ENCODE peak calls at places on chromosome 11, in six cellular contexts. P, M, Z, H, A and F are unnamed samples. For H3K4me1, the result is how much of the 10 kb centered on the place peaks cover.

GRCh38 chr11:128761339-128761738 is 67.5 kb downstream of the FLI1 start:
- DNase-seq in H (no peak), M (no peak), A (no peak), P (no peak), Z (no peak), F (no peak)

GRCh38 chr11:47216141-47216798 is 1.5 kb downstream of the DDB2 start:
- DNase-seq in Z (no peak), A (peak), P (peak), H (peak), M (peak), F (peak)

GRCh38 chr11:96292291-96293010 is 50.5 kb downstream of the MAML2 start:
- DNase-seq in M (no peak), H (no peak), P (no peak), Z (no peak), A (no peak), F (no peak)

GRCh38 chr11:64428685-64429084 is 69.7 kb downstream of the RPS6KA4 start:
- DNase-seq in Z (no peak), H (no peak), P (no peak), M (no peak), A (peak), F (no peak)

GRCh38 chr11:95364324-95365295 is 133.6 kb upstream of the SESN3 start:
- DNase-seq in Z (no peak), M (no peak), H (no peak), P (no peak), A (no peak), F (no peak)

GRCh38 chr11:110125632-110126031 is 32.4 kb downstream of the ZC3H12C start:
- DNase-seq in Z (no peak), M (no peak), A (peak), P (no peak), H (peak), F (no peak)

GRCh38 chr11:70247042-70247709 is 23.3 kb upstream of the PPFIA1 start:
- DNase-seq in H (peak), P (no peak), A (no peak), M (no peak), Z (no peak), F (no peak)

GRCh38 chr11:128341767-128342318 is 245.5 kb downstream of the ETS1 start:
- DNase-seq in H (no peak), Z (no peak), A (no peak), P (no peak), M (no peak), F (no peak)

GRCh38 chr11:64347171-64347867 is 7.3 kb downstream of the CCDC88B start:
- DNase-seq in Z (no peak), H (no peak), A (no peak), P (no peak), M (no peak), F (no peak)

GRCh38 chr11:12671378-12671777 is 2.8 kb upstream of the TEAD1 start:
- DNase-seq in M (no peak), P (no peak), A (no peak), Z (no peak), H (no peak), F (no peak)

GRCh38 chr11:65709661-65710060 is 2.4 kb upstream of the KAT5 start:
- DNase-seq in H (no peak), Z (no peak), P (no peak), M (no peak), A (peak), F (no peak)

GRCh38 chr11:13249177-13249576 is 28.4 kb upstream of the BMAL1 start:
- DNase-seq in H (no peak), M (no peak), A (no peak), Z (no peak), P (no peak), F (no peak)

GRCh38 chr11:76371170-76371569 is 9.8 kb downstream of the THAP12 start:
- DNase-seq in P (no peak), A (no peak), Z (no peak), M (no peak), H (peak), F (no peak)

GRCh38 chr11:72673284-72673942 is 809 bp downstream of the PDE2A start:
- DNase-seq in M (no peak), Z (no peak), P (no peak), A (peak), H (no peak), F (no peak)

GRCh38 chr11:58905716-58906547 is 33.4 kb upstream of the GLYATL1 start:
- DNase-seq in P (peak), A (peak), Z (no peak), H (peak), M (peak), F (no peak)

GRCh38 chr11:124538019-124538418 is 5.4 kb downstream of the OR8B12 start:
- DNase-seq in A (peak), P (no peak), Z (no peak), M (no peak), H (peak), F (no peak)

DNA sequence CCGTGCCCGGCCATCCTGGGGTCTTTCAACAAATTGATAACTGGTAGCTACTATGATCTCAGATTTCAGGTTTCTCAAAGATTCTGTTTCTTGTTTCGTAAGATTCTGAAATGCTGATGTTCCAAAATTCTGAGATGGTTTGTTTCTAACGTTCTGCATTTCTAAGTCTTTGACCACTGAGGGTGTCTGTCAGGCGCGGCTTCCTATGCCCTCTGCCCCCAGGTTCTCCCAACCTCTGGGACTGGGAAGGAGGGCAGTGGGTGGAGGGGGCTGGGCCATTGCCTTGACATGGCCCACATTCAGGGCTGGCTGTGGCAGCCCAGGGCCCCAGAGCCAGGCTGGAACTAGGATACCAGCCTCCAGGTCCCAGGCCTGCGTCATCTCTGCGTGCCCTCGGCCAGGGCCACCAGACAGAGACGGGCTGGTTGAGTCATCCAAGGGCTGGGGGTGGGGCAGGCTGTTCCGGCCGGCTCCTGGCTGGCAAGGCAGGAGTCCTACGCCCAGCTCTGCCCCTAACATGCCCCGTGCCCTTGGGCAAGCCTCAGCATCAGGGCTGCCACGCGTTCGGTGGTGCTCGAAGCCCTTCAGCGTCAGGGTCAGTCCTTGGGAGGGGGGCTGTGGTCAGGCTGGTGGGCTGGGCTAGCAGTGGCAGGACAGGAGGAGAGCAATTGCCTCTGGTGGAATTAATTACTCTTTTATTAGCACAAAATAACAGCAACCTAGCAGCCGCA is 5.2 kb downstream of the TMEM134 start:
- DNase-seq in Z (peak), P (peak), A (no peak), H (no peak), M (peak), F (peak)
- H3K4me1 ChIP-seq in Z (half or more), P (under half), A (under half), H (under half), M (under half), F (under half)

DNA sequence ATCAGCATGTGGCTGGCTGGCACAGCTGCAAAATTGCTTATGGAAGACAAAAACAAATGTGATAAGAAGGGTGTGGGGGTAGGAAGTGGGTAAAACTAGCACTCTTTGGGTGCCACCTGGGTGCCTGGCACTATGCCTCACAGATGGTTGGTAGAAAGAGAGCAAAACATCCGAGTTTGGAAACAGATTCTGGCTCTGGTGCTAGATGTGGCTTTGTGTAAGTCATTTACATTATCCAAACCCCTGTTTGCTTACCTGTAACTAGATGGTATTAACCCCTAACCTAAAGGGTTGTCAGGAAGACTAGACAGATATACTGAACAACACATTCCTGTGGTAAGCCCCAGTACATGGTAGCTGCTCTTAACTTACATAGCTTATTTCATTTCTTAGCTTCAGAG is 905.6 kb downstream of the DLG2 start:
- DNase-seq in Z (no peak), P (no peak), A (no peak), H (no peak), M (no peak), F (no peak)
- H3K4me3 ChIP-seq in Z (no peak), P (peak), A (no peak), H (no peak), M (no peak), F (no peak)

GRCh38 chr11:86138958-86139357 is 70.1 kb upstream of the PICALM start:
- DNase-seq in H (no peak), M (no peak), P (no peak), Z (no peak), A (no peak), F (no peak)

GRCh38 chr11:86143429-86144030 is 74.6 kb upstream of the PICALM start:
- DNase-seq in A (no peak), Z (no peak), H (no peak), P (peak), M (no peak), F (no peak)

GRCh38 chr11:86141645-86142569 is 73.0 kb upstream of the PICALM start:
- DNase-seq in A (peak), P (no peak), H (peak), Z (no peak), M (no peak), F (no peak)

GRCh38 chr11:86136542-86136941 is 67.7 kb upstream of the PICALM start:
- DNase-seq in M (no peak), A (no peak), H (no peak), P (no peak), Z (no peak), F (no peak)

GRCh38 chr11:86140334-86140733 is 71.5 kb upstream of the PICALM start:
- DNase-seq in Z (no peak), A (no peak), P (no peak), M (no peak), H (no peak), F (no peak)
- H3K4me1 ChIP-seq in Z (under half), A (under half), P (under half), M (under half), H (under half), F (under half)

DNA sequence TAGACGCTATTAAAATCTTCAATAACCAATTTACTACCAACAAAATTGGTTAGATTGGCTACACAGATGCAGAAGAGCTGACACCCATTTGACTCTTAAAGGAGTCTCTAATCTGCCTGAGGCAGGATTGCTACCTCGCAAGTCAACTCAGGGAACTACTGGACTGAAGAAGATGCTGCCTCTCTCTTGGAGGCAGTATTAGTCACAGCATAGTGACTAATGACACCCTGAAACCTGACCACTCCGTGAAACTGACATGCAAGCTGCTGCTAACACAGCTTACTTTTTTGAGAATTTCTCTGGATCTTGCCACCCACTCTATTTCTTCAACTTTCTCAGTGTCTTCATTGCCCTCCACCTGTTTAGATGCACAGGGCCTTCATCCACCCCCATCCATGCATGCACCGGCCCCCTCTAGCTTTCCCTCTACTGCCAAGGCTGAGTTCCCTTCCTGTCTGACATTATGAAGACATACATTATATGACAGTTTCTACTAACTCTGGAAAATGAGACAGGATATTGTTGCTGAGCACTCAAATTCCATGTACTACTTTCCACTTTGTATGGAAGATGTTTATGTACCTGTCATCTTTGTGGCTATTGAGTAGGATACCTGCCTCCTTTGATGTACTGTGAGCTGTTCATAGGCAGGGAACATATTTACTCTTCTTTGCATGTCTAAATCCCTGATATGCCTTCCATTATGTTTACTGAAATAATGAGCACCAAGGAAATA is 183.2 kb downstream of the MSANTD4 start:
- DNase-seq in M (no peak), P (no peak), Z (no peak), H (peak), A (peak), F (no peak)
- H3K4me3 ChIP-seq in M (no peak), P (no peak), Z (no peak), H (no peak), A (no peak), F (no peak)

DNA sequence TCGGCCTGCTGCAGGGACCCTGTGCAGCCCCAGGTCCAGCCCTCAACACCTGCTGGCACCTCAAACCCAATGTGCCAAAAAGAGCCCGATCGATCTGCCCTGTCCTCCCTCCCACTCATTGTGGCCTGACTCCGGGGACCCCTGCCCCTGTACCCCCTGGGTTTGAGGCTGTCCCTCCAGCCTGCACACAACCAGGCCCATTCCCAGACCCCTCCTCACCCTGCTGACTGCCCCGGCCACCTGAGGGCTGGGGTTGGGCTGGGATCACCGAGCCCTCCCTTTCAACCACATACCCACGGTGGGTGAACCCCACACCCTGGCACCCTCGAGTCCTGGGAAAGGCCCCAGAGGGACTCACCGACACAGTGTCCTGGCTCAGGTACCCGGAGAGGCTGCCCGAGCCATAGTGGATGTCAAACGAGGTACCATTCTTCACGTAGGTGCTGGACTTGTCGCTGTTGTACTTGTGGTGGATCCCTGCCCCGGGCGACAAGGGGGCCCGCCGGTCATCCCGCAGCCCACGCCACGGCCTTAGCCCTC is 5.0 kb downstream of the CTSD start:
- DNase-seq in P (peak), Z (no peak), H (no peak), A (no peak), M (no peak), F (no peak)
- H3K4me1 ChIP-seq in P (half or more), Z (half or more), H (under half), A (under half), M (half or more), F (under half)

DNA sequence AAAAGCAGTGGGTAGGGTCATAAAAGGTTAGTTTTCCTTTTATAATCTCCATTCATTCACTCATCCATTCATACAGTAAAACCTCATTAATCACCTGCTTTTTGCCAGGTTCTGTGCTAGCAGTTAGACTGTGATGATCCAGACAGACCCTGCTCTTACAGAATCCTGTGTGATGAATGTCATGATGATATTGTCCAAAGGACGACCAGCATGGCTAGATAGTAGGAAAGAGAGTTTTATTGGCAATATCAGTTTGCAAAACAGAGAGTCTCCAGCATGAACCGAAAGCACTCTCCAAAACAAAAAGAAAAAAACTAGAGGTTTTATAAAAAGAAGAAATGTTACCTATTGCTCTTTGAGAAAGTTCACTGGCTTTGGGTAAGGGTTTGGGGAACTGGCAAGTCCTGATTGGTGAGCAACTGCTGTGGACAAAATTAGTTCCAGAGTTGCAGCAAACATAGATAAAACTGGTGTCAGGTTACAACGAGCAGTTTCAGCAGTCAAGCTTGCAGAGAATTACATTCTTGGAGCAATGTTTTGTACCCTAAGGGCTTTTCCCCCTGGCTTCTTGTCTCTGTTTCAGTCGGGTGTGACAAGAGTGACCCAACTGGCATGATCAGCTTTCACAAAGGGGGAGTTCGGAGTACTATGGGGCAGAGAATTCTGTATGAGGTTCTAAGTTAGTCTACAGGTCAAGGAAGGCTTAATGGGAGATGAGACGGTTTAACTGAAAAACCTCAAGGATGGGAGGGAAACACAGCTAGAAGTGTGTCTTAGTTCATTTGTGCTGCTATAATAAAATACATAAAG is 58.3 kb downstream of the HSD17B12 start:
- DNase-seq in P (no peak), H (peak), Z (no peak), M (peak), A (peak), F (no peak)
- H3K4me3 ChIP-seq in P (no peak), H (no peak), Z (no peak), M (no peak), A (no peak), F (no peak)

GRCh38 chr11:122803716-122804115 is 34.6 kb upstream of the CRTAM start:
- DNase-seq in A (no peak), H (no peak), M (no peak), Z (no peak), P (no peak), F (no peak)

GRCh38 chr11:122803306-122803705 is 35.0 kb upstream of the CRTAM start:
- DNase-seq in H (peak), M (no peak), A (peak), Z (no peak), P (no peak), F (no peak)

GRCh38 chr11:122804161-122804560 is 34.1 kb upstream of the CRTAM start:
- DNase-seq in H (no peak), A (peak), M (no peak), P (no peak), Z (no peak), F (no peak)

GRCh38 chr11:122804796-122805195 is 33.5 kb upstream of the CRTAM start:
- DNase-seq in M (no peak), Z (no peak), A (peak), P (no peak), H (no peak), F (no peak)

DNA sequence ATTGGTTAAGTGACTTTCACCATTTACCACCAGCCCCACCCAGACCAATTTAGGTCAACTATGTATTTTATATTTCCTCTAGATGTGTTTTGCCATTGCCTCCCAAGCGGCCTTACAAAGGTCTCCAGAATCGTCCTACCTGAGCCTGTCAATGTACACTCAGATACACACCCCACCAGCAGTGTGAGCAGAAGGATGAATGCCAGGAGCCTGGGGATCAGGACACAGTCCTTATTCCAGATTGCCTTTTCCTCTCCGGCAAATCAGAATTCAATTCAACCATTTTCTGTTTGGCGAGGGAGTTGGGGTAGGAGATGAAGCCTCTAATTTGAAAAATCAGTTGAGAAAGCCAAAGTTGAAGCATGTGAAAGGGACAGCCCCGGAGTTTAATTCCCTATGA is 35.4 kb upstream of the CRTAM start:
- DNase-seq in A (no peak), H (no peak), M (no peak), Z (no peak), P (no peak), F (no peak)
- H3K4me1 ChIP-seq in A (under half), H (under half), M (under half), Z (under half), P (under half), F (under half)

GRCh38 chr11:2887526-2888195 is 2.1 kb upstream of the CDKN1C start:
- DNase-seq in H (no peak), Z (no peak), A (no peak), P (no peak), M (no peak), F (peak)
- H3K4me3 ChIP-seq in H (no peak), Z (no peak), A (no peak), P (no peak), M (no peak), F (no peak)

GRCh38 chr11:33713162-33713913 is 12.7 kb upstream of the C11orf91 start:
- DNase-seq in H (no peak), A (no peak), M (no peak), Z (no peak), P (no peak), F (no peak)
- H3K4me1 ChIP-seq in H (under half), A (under half), M (half or more), Z (under half), P (under half), F (under half)